ENCODE peak calls at places on chromosome 9, in seven cellular contexts. V, R, K, J, H, P and I are unnamed samples.

GRCh38 chr9:126025973-126026372 is 278.8 kb downstream of the PBX3 start:
- DNase-seq in V (no peak), R (no peak), K (no peak), J (no peak), H (no peak), P (no peak), I (no peak)

GRCh38 chr9:4287886-4288588 is 11.8 kb downstream of the GLIS3 start:
- DNase-seq in V (no peak), R (no peak), K (no peak), J (no peak), H (no peak), P (no peak), I (no peak)

GRCh38 chr9:13915591-13916301 is 398.2 kb downstream of the NFIB start:
- DNase-seq in V (no peak), R (no peak), K (no peak), J (no peak), H (no peak), P (no peak), I (no peak)

GRCh38 chr9:4325113-4325512 is 25.2 kb upstream of the GLIS3 start:
- DNase-seq in V (no peak), R (no peak), K (no peak), J (no peak), H (no peak), P (no peak), I (no peak)

GRCh38 chr9:115643948-115644727 is 509.5 kb upstream of the PAPPA start:
- DNase-seq in V (peak; percentile 26), R (no peak), K (no peak), J (no peak), H (no peak), P (no peak), I (no peak)

GRCh38 chr9:108761530-108762347 is 94.0 kb downstream of the ACTL7B start:
- DNase-seq in V (peak; percentile 31), R (peak; percentile 12), K (peak; percentile 64), J (no peak), H (peak; percentile 57), P (no peak), I (no peak)

GRCh38 chr9:35771079-35771441 is 17.0 kb upstream of the MSMP start:
- DNase-seq in V (no peak), R (no peak), K (no peak), J (no peak), H (peak; percentile 40), P (no peak), I (peak; percentile 74)

GRCh38 chr9:127154390-127155191 is 32.2 kb upstream of the ANGPTL2 start:
- DNase-seq in V (no peak), R (no peak), K (no peak), J (peak; percentile 73), H (peak; percentile 69), P (peak; percentile 65), I (peak; percentile 88)

GRCh38 chr9:28270156-28270555 is 696.9 kb upstream of the C9orf72 start:
- DNase-seq in V (peak; percentile 42), R (no peak), K (no peak), J (no peak), H (no peak), P (no peak), I (no peak)

GRCh38 chr9:15211160-15211993 is 95.6 kb downstream of the TTC39B start:
- DNase-seq in V (peak; percentile 52), R (peak; percentile 14), K (peak; percentile 68), J (no peak), H (peak; percentile 94), P (peak; percentile 25), I (peak; percentile 57)

GRCh38 chr9:124708633-124709032 is 62.5 kb downstream of the NR6A1 start:
- DNase-seq in V (peak; percentile 20), R (no peak), K (no peak), J (no peak), H (no peak), P (no peak), I (no peak)

GRCh38 chr9:70641631-70642030 is 227.2 kb upstream of the KLF9 start:
- DNase-seq in V (no peak), R (no peak), K (no peak), J (no peak), H (no peak), P (no peak), I (no peak)

GRCh38 chr9:81521892-81522291 is 167.5 kb downstream of the TLE1 start:
- DNase-seq in V (peak; percentile 56), R (no peak), K (no peak), J (no peak), H (no peak), P (no peak), I (no peak)

GRCh38 chr9:107390806-107391205 is 98.8 kb downstream of the KLF4 start:
- DNase-seq in V (no peak), R (no peak), K (no peak), J (no peak), H (no peak), P (no peak), I (no peak)

GRCh38 chr9:34510506-34511159 is 12.2 kb downstream of the ENHO start:
- DNase-seq in V (no peak), R (no peak), K (peak; percentile 54), J (no peak), H (no peak), P (no peak), I (peak; percentile 61)

GRCh38 chr9:105608685-105609598 is 51.0 kb downstream of the FKTN start:
- DNase-seq in V (peak; percentile 34), R (no peak), K (peak; percentile 69), J (no peak), H (no peak), P (no peak), I (no peak)

GRCh38 chr9:122268041-122268814 is 3.5 kb downstream of the MRRF start:
- DNase-seq in V (no peak), R (no peak), K (no peak), J (no peak), H (no peak), P (no peak), I (no peak)
- H3K4me3 ChIP-seq in V (no peak overlapping the region), R (no peak overlapping the region), K (no peak overlapping the region), J (no peak overlapping the region), H (no peak overlapping the region), P (no peak overlapping the region), I (no peak overlapping the region)

DNA sequence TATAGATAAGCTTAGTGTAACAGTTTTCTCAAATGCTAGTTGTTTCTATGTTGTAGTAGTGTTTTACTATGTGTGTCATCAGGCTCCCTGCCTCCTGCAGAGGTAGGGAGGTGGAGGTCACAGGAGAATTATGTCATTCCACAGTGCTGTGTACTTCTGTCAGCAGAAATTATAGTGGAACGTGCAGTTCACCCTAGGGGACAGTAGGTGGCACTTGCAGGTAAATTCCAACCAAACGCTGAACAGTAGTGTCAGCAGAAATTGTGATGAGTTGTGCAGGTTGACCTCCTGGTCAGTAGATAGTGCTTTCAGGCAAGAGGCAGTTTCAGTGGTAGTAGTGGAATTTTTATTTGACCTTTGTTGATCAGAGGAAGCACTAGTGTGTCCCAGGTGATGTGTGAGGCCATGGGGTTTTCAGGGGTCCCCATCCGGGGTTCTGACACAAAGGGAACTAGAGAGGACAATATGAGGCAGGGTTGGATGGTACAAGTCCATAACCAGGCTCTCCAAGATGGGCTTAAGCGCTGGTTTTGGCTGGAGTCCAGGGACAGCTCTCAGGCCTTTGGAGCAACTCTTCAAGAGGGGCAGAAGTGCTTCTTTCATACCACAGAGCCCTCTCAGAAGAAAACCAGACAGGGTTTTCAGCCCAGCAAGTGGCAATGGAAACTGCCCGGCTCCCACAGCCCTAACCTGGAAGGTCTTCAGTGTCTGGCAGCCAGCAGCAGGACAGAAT is 402.9 kb downstream of the CYLC2 start:
- DNase-seq in V (peak; percentile 58), R (no peak), K (peak; percentile 19), J (no peak), H (no peak), P (no peak), I (no peak)
- TF ChIP-seq CTCF in V (peak; percentile 87), R (peak; percentile 24), K (peak; percentile 60), J (peak; percentile 41), H (no peak), P (peak; percentile 59), I (peak; percentile 35)

GRCh38 chr9:82560036-82560435 is 502.9 kb downstream of the RASEF start:
- DNase-seq in V (no peak), R (no peak), K (no peak), J (no peak), H (no peak), P (no peak), I (no peak)

GRCh38 chr9:82563094-82563493 is 499.8 kb downstream of the RASEF start:
- DNase-seq in V (no peak), R (no peak), K (no peak), J (no peak), H (no peak), P (no peak), I (no peak)

GRCh38 chr9:82560457-82560904 is 502.5 kb downstream of the RASEF start:
- DNase-seq in V (no peak), R (no peak), K (no peak), J (no peak), H (no peak), P (no peak), I (no peak)

GRCh38 chr9:82555408-82555807 is 507.5 kb downstream of the RASEF start:
- DNase-seq in V (no peak), R (no peak), K (no peak), J (no peak), H (no peak), P (no peak), I (no peak)

DNA sequence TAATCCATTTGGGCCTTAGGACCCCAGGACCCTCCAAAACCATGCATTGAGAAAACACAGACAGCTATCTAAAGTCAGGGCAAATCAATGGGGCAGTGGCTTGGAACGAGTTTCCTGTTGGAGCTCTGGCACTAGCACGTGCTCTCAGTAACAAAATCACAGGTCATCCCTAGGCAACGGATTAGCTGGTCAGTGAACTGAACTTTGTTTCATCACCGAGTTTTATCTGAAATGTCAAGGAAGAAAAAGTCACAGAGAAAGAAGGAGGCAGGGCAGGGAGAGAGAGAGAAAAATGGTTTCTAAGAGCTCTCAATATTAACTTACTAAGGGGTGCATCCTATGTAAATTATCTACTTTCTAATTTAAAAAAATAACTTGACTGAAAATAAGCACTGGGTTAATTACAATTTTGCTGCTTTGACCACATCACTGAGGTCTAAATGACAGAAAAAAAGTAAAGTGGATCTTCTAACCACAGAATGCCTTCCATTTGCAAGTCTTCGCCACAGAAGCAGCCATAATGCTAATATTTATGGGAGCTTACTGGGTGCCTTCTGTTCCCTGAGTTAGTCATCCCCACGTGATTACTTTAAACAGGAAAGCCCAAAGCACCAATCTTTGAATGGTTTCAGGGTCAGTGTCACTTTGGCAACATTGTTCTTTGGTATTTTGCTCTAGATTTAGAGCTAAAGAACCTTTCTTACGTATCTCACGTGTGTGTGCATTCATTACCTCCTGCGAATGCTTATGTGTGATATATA is 503.9 kb downstream of the RASEF start:
- DNase-seq in V (no peak), R (no peak), K (no peak), J (no peak), H (no peak), P (no peak), I (no peak)
- H3K4me3 ChIP-seq in V (no peak overlapping the region), R (no peak overlapping the region), K (no peak overlapping the region), J (no peak overlapping the region), H (no peak overlapping the region), P (no peak overlapping the region), I (no peak overlapping the region)

GRCh38 chr9:119959846-119960545 is 590.8 kb upstream of the BRINP1 start:
- DNase-seq in V (no peak), R (no peak), K (no peak), J (no peak), H (no peak), P (no peak), I (no peak)

GRCh38 chr9:119963258-119963797 is 594.1 kb upstream of the BRINP1 start:
- DNase-seq in V (peak; percentile 30), R (no peak), K (peak; percentile 36), J (no peak), H (no peak), P (no peak), I (no peak)

GRCh38 chr9:119963798-119964372 is 594.6 kb upstream of the BRINP1 start:
- DNase-seq in V (peak; percentile 74), R (no peak), K (peak; percentile 79), J (no peak), H (no peak), P (no peak), I (no peak)

GRCh38 chr9:119961774-119962408 is 592.7 kb upstream of the BRINP1 start:
- DNase-seq in V (no peak), R (no peak), K (peak; percentile 38), J (no peak), H (no peak), P (peak; percentile 20), I (no peak)
- TF ChIP-seq CTCF in V (peak; percentile 36), R (peak; percentile 39), K (peak; percentile 74), J (peak; percentile 37), H (peak; percentile 20), P (peak; percentile 60), I (peak; percentile 13)